ENCODE peak calls at places on chromosomes 11 and 22, in six cellular contexts. X is stimulated activated CD4-positive, alpha-beta T cell treated with anti-CD3 and anti-CD28 coated beads, Interleukin-12 subunit alpha, Interleukin-12 subunit beta, amount 100 ng/mL, for 48 hours; B is transverse colon; F is activated CD4-positive, alpha-beta T cell treated with anti-CD3 and anti-CD28 coated beads, Interleukin-2, amount 50 U/mL, for 48 hours; J is GDM1; Q is neural progenitor cell. H is an unnamed sample.

GRCh38 chr11:70913715-70914231 is 338.6 kb downstream of the SHANK2 start:
- DNase-seq in F (no peak), J (no peak), X (no peak), B (peak; percentile 40), Q (peak; percentile 78), H (no peak)

GRCh38 chr22:46147471-46148267 is 2.7 kb upstream of the PPARA start:
- DNase-seq in X (no peak), F (no peak), B (no peak), Q (no peak), J (no peak), H (no peak)

GRCh38 chr11:46342237-46342636 is 5.0 kb upstream of the DGKZ start:
- DNase-seq in J (peak; percentile 87), B (no peak), X (no peak), Q (no peak), F (no peak), H (no peak)

GRCh38 chr11:68141247-68142027 is 20.2 kb upstream of the CHKA start:
- DNase-seq in X (no peak), F (no peak), Q (no peak), J (no peak), B (no peak), H (no peak)

GRCh38 chr11:23751280-23751679 is 745.6 kb upstream of the LUZP2 start:
- DNase-seq in X (no peak), B (no peak), J (no peak), Q (no peak), F (no peak), H (no peak)

GRCh38 chr11:35305670-35306382 is 113.5 kb downstream of the SLC1A2 start:
- DNase-seq in F (peak; percentile 19), Q (peak; percentile 76), J (peak; percentile 24), B (peak; percentile 37), X (no peak), H (no peak)

GRCh38 chr11:69797156-69797555 is 22.0 kb upstream of the FGF4 start:
- DNase-seq in F (no peak), J (no peak), B (no peak), Q (no peak), X (no peak), H (peak; percentile 94)

GRCh38 chr11:65468874-65469333 is 29.9 kb upstream of the MALAT1 start:
- DNase-seq in J (peak; percentile 52), F (peak; percentile 80), Q (peak; percentile 78), B (peak; percentile 94), X (peak; percentile 43), H (no peak)

GRCh38 chr22:46467006-46467405 is 70.4 kb downstream of the CELSR1 start:
- DNase-seq in X (no peak), B (no peak), F (no peak), Q (no peak), J (no peak), H (no peak)

GRCh38 chr11:111939836-111940604 is 2.9 kb downstream of the DIXDC1 start:
- DNase-seq in Q (no peak), J (no peak), X (no peak), F (no peak), B (no peak), H (peak; percentile 54)

GRCh38 chr22:46931881-46932280 is 169.4 kb downstream of the TBC1D22A start:
- DNase-seq in B (no peak), Q (no peak), F (no peak), J (no peak), X (no peak), H (no peak)

GRCh38 chr22:38228873-38229740 is 27.3 kb downstream of the MAFF start:
- DNase-seq in J (no peak), F (no peak), B (peak; percentile 79), Q (no peak), X (no peak), H (no peak)

GRCh38 chr11:61553373-61554171 is 27.3 kb downstream of the SYT7 start:
- DNase-seq in Q (no peak), B (no peak), X (no peak), J (no peak), F (no peak), H (no peak)

GRCh38 chr11:85874265-85874664 is 19.1 kb downstream of the CCDC83 start:
- DNase-seq in X (no peak), B (no peak), F (no peak), Q (no peak), J (no peak), H (no peak)

GRCh38 chr11:34639545-34639944 is 18.7 kb downstream of the EHF start:
- DNase-seq in X (no peak), J (no peak), F (no peak), Q (no peak), B (peak; percentile 55), H (no peak)

GRCh38 chr22:39178206-39179111 is 26.0 kb upstream of the CBX7 start:
- DNase-seq in B (no peak), J (no peak), X (no peak), Q (no peak), F (no peak), H (no peak)

GRCh38 chr22:44697423-44698179 is 4.4 kb upstream of the PRR5 start:
- DNase-seq in J (peak; percentile 37), F (peak; percentile 91), Q (peak; percentile 89), B (peak; percentile 88), X (peak; percentile 84), H (peak; percentile 31)

GRCh38 chr11:88538088-88538487 is 200.6 kb upstream of the CTSC start:
- DNase-seq in F (no peak), J (no peak), Q (no peak), X (no peak), B (no peak), H (no peak)

GRCh38 chr22:42268852-42269406 is 1.5 kb downstream of the TCF20 start:
- DNase-seq in J (no peak), X (no peak), B (no peak), F (no peak), Q (no peak), H (no peak)